ENCODE peak calls at places on chromosomes 6 and 20, in six cellular contexts. N, S, A, L, V and W are unnamed samples. For H3K4me1, the result is how much of the 10 kb centered on the place peaks cover.

GRCh38 chr20:1671891-1672669 is 14.5 kb upstream of the SIRPG start:
- DNase-seq in N (no peak), S (no peak), A (no peak), L (no peak), V (no peak), W (no peak)

GRCh38 chr6:125747589-125748533 is 1.6 kb upstream of the HEY2 start:
- DNase-seq in N (peak), S (peak), A (peak), L (no peak), V (peak), W (peak)

GRCh38 chr6:29200767-29201662 is 30.3 kb downstream of the OR2J2 start:
- DNase-seq in N (peak), S (no peak), A (peak), L (no peak), V (no peak), W (no peak)

GRCh38 chr20:1370548-1371110 is 22.2 kb downstream of the FKBP1A start:
- DNase-seq in N (no peak), S (no peak), A (no peak), L (no peak), V (no peak), W (no peak)

GRCh38 chr20:33401042-33401921 is at the start of gene CDK5RAP1:
- DNase-seq in N (peak), S (peak), A (peak), L (peak), V (peak), W (peak)

GRCh38 chr6:147434508-147434907 is 74.0 kb upstream of the SAMD5 start:
- DNase-seq in N (no peak), S (no peak), A (no peak), L (no peak), V (no peak), W (no peak)

GRCh38 chr6:101605874-101606273 is 212.4 kb downstream of the GRIK2 start:
- DNase-seq in N (no peak), S (no peak), A (no peak), L (no peak), V (no peak), W (no peak)

GRCh38 chr20:24046905-24047304 is 58.3 kb upstream of the GGTLC1 start:
- DNase-seq in N (no peak), S (no peak), A (no peak), L (no peak), V (no peak), W (no peak)

GRCh38 chr6:168908887-168909286 is 344.8 kb downstream of the THBS2 start:
- DNase-seq in N (no peak), S (no peak), A (no peak), L (no peak), V (no peak), W (no peak)

GRCh38 chr6:30259140-30260035 is 46.2 kb upstream of the TRIM26 start:
- DNase-seq in N (peak), S (peak), A (peak), L (no peak), V (peak), W (peak)

GRCh38 chr20:5504061-5504739 is 187.4 kb upstream of the PROKR2 start:
- DNase-seq in N (peak), S (no peak), A (peak), L (no peak), V (peak), W (peak)

GRCh38 chr20:10213526-10213925 is 5.1 kb upstream of the SNAP25 start:
- DNase-seq in N (no peak), S (no peak), A (no peak), L (no peak), V (no peak), W (no peak)

GRCh38 chr20:60553095-60553494 is 594.9 kb downstream of the CDH26 start:
- DNase-seq in N (no peak), S (no peak), A (no peak), L (no peak), V (no peak), W (no peak)

DNA sequence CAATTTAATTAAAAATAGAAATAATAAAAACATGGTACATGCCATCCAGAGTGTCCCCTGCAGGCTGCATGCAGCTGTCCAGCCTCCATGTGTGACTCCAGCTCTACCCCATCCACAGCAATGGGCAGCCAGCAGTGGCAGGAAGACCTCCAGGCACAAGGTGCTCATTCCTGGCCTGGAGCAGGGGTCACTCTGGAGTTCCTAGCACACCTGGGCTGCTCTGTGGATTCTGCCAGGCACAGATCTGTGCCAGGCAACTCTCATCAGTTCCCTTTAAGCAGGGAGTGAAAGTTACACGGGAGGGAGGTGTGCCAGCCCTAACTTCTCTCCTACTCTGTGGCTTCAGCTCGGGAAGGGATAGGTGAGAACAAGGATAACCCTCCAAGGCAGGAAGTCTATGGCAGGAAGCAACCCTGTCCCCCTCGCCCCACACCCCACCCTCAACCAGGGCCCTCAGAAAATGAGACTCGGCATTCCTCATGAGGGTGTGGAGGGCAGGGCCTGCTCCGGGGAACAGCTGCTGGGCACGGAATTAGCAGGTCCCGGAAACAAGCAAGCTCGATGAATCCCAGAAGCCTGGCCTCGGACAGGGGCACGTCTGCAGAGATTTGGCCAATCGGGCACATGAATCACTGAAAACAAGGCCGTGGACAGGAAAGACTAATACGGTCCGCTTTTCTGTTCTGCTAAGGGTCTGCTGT is 10.0 kb downstream of the JPH2 start:
- DNase-seq in N (peak), S (no peak), A (no peak), L (no peak), V (peak), W (no peak)
- H3K4me1 ChIP-seq in N (half or more), S (under half), A (under half), L (under half), V (under half), W (under half)

GRCh38 chr6:129709909-129710721 is at the start of gene ARHGAP18:
- DNase-seq in N (peak), S (peak), A (peak), L (peak), V (peak), W (peak)

GRCh38 chr6:129707882-129708495 is 2.0 kb downstream of the ARHGAP18 start:
- DNase-seq in N (no peak), S (no peak), A (no peak), L (no peak), V (no peak), W (no peak)

GRCh38 chr6:129709451-129709908 is 497 bp downstream of the ARHGAP18 start:
- DNase-seq in N (no peak), S (peak), A (no peak), L (no peak), V (no peak), W (no peak)

GRCh38 chr6:129707028-129707427 is 2.9 kb downstream of the ARHGAP18 start:
- DNase-seq in N (no peak), S (no peak), A (no peak), L (no peak), V (no peak), W (no peak)

GRCh38 chr6:129708496-129709216 is 1.3 kb downstream of the ARHGAP18 start:
- DNase-seq in N (no peak), S (no peak), A (no peak), L (no peak), V (no peak), W (no peak)
- H3K4me1 ChIP-seq in N (under half), S (under half), A (under half), L (under half), V (under half), W (under half)

GRCh38 chr20:17262786-17263185 is 35.9 kb downstream of the PCSK2 start:
- DNase-seq in N (no peak), S (no peak), A (no peak), L (no peak), V (no peak), W (no peak)
- H3K4me1 ChIP-seq in N (under half), S (under half), A (under half), L (under half), V (under half), W (under half)

DNA sequence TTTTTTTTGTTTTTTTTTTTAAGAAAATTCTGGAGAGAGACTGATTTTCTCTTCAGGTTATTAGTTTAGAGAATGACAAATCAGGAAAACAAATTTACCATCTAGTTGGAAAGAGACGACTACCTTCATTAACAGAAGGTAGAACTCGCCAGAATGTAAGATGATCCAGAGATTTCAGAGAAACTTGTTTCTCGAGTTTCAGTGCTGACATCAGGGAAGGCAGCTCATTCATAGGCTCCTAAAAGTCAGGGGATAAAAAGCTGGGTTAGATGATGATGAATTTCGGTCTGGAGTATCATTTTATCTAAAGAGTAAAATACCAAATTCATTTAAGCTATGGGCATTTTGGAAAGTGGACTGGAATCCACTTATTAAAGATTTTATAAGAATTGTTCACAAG is 27.9 kb downstream of the ZNF334 start:
- DNase-seq in N (no peak), S (no peak), A (no peak), L (no peak), V (no peak), W (no peak)
- H3K4me1 ChIP-seq in N (under half), S (under half), A (under half), L (under half), V (under half), W (under half)

DNA sequence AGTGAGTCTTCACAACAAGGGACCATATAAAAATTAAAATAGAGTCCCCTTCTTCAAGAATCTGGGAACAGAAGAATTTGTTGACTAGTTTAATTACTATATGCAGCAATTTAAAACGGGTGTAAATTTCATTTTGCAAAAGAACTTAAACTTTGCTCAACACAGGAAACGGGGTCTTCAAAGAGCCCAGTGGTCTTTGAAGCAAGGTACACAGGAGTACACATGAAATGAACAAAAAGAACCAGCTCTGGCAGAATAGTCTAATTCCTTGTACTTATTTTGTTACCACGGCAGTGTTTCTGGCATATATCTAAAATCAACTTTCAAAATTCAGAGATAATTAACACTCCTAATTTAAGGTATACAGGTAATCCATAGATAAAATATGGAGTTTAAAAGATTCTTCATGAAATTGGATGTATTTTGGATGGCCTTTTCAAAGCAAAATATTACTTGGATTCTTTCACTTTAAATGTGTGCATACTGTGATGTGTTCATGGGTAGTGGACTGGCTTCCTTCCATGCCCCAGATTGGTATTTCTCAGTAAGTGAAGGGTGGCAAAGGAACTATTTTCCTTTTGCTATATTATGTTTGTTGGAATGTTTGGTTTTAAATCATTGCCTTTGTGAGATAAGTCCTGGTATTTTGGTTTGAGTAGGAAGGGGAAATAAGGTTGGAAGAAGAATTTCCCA is 96.8 kb upstream of the THEMIS start:
- DNase-seq in N (no peak), S (no peak), A (no peak), L (no peak), V (no peak), W (no peak)
- H3K4me1 ChIP-seq in N (under half), S (under half), A (under half), L (under half), V (under half), W (under half)